ENCODE peak calls at places on chromosomes 3 and 15, in six cellular contexts. One of them, this sample, is unnamed.

GRCh38 chr15:28109626-28110415 is 10.7 kb upstream of the OCA2 start:
- DNase-seq in mesenchymal stem cell: no peak
- DNase-seq in trophoblast cell: no peak
- DNase-seq in neuronal stem cell: no peak
- DNase-seq in IMR-90: no peak
- DNase-seq in H1: no peak
- DNase-seq in this sample: peak

GRCh38 chr3:183123891-183124290 is 24.6 kb upstream of the MCCC1 start:
- DNase-seq in IMR-90: peak
- DNase-seq in H1: no peak
- DNase-seq in mesenchymal stem cell: peak
- DNase-seq in trophoblast cell: no peak
- DNase-seq in neuronal stem cell: no peak
- DNase-seq in this sample: no peak

GRCh38 chr3:66392966-66393485 is 107.8 kb downstream of the LRIG1 start:
- DNase-seq in trophoblast cell: no peak
- DNase-seq in IMR-90: no peak
- DNase-seq in neuronal stem cell: no peak
- DNase-seq in H1: no peak
- DNase-seq in mesenchymal stem cell: no peak
- DNase-seq in this sample: no peak

GRCh38 chr3:50133283-50133615 is 21.9 kb upstream of the SEMA3F start:
- DNase-seq in mesenchymal stem cell: no peak
- DNase-seq in H1: no peak
- DNase-seq in trophoblast cell: no peak
- DNase-seq in IMR-90: no peak
- DNase-seq in neuronal stem cell: no peak
- DNase-seq in this sample: no peak

GRCh38 chr3:188546835-188547670 is 393.1 kb downstream of the LPP start:
- DNase-seq in IMR-90: peak
- DNase-seq in H1: no peak
- DNase-seq in neuronal stem cell: no peak
- DNase-seq in trophoblast cell: no peak
- DNase-seq in mesenchymal stem cell: peak
- DNase-seq in this sample: no peak

GRCh38 chr3:178291555-178291954 is 244.7 kb upstream of the KCNMB2 start:
- DNase-seq in IMR-90: no peak
- DNase-seq in neuronal stem cell: no peak
- DNase-seq in trophoblast cell: no peak
- DNase-seq in mesenchymal stem cell: no peak
- DNase-seq in H1: no peak
- DNase-seq in this sample: no peak

GRCh38 chr15:39213385-39213840 is 367.5 kb upstream of the THBS1 start:
- DNase-seq in mesenchymal stem cell: peak
- DNase-seq in neuronal stem cell: peak
- DNase-seq in trophoblast cell: peak
- DNase-seq in IMR-90: peak
- DNase-seq in H1: peak
- DNase-seq in this sample: peak

GRCh38 chr15:78322243-78322642 is 17.9 kb upstream of the CRABP1 start:
- DNase-seq in H1: no peak
- DNase-seq in IMR-90: peak
- DNase-seq in neuronal stem cell: no peak
- DNase-seq in mesenchymal stem cell: peak
- DNase-seq in trophoblast cell: no peak
- DNase-seq in this sample: peak

GRCh38 chr15:73125219-73125618 is 73.0 kb downstream of the NEO1 start:
- DNase-seq in mesenchymal stem cell: peak
- DNase-seq in trophoblast cell: no peak
- DNase-seq in IMR-90: peak
- DNase-seq in neuronal stem cell: no peak
- DNase-seq in H1: no peak
- DNase-seq in this sample: no peak

GRCh38 chr3:10521772-10522441 is 16.5 kb upstream of the ATP2B2 start:
- DNase-seq in IMR-90: no peak
- DNase-seq in neuronal stem cell: no peak
- DNase-seq in mesenchymal stem cell: no peak
- DNase-seq in H1: no peak
- DNase-seq in trophoblast cell: no peak
- DNase-seq in this sample: no peak

GRCh38 chr3:190076601-190077444 is 43.9 kb downstream of the P3H2 start:
- DNase-seq in H1: peak
- DNase-seq in neuronal stem cell: peak
- DNase-seq in IMR-90: peak
- DNase-seq in mesenchymal stem cell: peak
- DNase-seq in trophoblast cell: peak
- DNase-seq in this sample: no peak

GRCh38 chr3:7382293-7383033 is 521.5 kb downstream of the GRM7 start:
- DNase-seq in IMR-90: no peak
- DNase-seq in trophoblast cell: no peak
- DNase-seq in H1: no peak
- DNase-seq in neuronal stem cell: no peak
- DNase-seq in mesenchymal stem cell: peak
- DNase-seq in this sample: no peak

GRCh38 chr15:78045189-78045588 is 32.3 kb downstream of the TBC1D2B start:
- DNase-seq in trophoblast cell: no peak
- DNase-seq in IMR-90: no peak
- DNase-seq in neuronal stem cell: no peak
- DNase-seq in H1: no peak
- DNase-seq in mesenchymal stem cell: peak
- DNase-seq in this sample: no peak

DNA sequence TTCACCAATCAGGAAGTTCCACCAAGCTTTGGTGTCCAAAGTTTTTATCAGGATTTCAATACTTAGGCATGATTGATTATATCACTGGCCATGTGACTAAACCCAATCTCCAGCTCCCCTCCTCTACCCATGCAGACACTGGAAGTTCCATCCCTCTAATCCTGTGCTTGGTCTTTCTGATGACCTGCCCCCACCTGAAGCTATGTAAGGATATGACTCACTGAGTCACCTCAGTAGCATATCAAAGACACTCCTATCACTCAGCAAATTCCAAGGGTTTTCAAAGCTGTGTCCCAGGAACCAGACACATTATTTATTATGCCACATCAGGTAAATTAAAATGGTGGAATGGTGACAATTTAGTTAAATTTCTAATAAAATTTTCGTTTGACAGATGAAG is 158.9 kb downstream of the TAFA4 start:
- DNase-seq in trophoblast cell: no peak
- DNase-seq in mesenchymal stem cell: no peak
- DNase-seq in IMR-90: no peak
- DNase-seq in H1: no peak
- DNase-seq in neuronal stem cell: no peak
- DNase-seq in this sample: no peak
- H4K91ac ChIP-seq in trophoblast cell: no peak
- H4K91ac ChIP-seq in mesenchymal stem cell: no peak
- H4K91ac ChIP-seq in IMR-90: no peak
- H4K91ac ChIP-seq in H1: no peak
- H4K91ac ChIP-seq in neuronal stem cell: no peak
- H4K91ac ChIP-seq in this sample: no peak

GRCh38 chr15:52527898-52528464 is 699 bp downstream of the MYO5A start:
- DNase-seq in H1: no peak
- DNase-seq in neuronal stem cell: peak
- DNase-seq in trophoblast cell: peak
- DNase-seq in IMR-90: peak
- DNase-seq in mesenchymal stem cell: peak
- DNase-seq in this sample: no peak

GRCh38 chr15:52529289-52529929 is 729 bp upstream of the MYO5A start:
- DNase-seq in trophoblast cell: no peak
- DNase-seq in H1: no peak
- DNase-seq in neuronal stem cell: peak
- DNase-seq in IMR-90: no peak
- DNase-seq in mesenchymal stem cell: no peak
- DNase-seq in this sample: peak

GRCh38 chr15:52529940-52530339 is 1.3 kb upstream of the MYO5A start:
- DNase-seq in mesenchymal stem cell: no peak
- DNase-seq in H1: no peak
- DNase-seq in IMR-90: no peak
- DNase-seq in trophoblast cell: peak
- DNase-seq in neuronal stem cell: peak
- DNase-seq in this sample: no peak

GRCh38 chr15:52527196-52527897 is 1.3 kb downstream of the MYO5A start:
- DNase-seq in H1: no peak
- DNase-seq in neuronal stem cell: no peak
- DNase-seq in trophoblast cell: no peak
- DNase-seq in mesenchymal stem cell: no peak
- DNase-seq in IMR-90: no peak
- DNase-seq in this sample: no peak

GRCh38 chr15:52528465-52529288 is at the start of gene MYO5A:
- DNase-seq in mesenchymal stem cell: peak
- DNase-seq in H1: peak
- DNase-seq in neuronal stem cell: peak
- DNase-seq in trophoblast cell: peak
- DNase-seq in IMR-90: peak
- DNase-seq in this sample: peak
- H3K4ac ChIP-seq in mesenchymal stem cell: peak
- H3K4ac ChIP-seq in H1: peak
- H3K4ac ChIP-seq in neuronal stem cell: no peak
- H3K4ac ChIP-seq in trophoblast cell: no peak
- H3K4ac ChIP-seq in IMR-90: peak
- H3K4ac ChIP-seq in this sample: no peak

DNA sequence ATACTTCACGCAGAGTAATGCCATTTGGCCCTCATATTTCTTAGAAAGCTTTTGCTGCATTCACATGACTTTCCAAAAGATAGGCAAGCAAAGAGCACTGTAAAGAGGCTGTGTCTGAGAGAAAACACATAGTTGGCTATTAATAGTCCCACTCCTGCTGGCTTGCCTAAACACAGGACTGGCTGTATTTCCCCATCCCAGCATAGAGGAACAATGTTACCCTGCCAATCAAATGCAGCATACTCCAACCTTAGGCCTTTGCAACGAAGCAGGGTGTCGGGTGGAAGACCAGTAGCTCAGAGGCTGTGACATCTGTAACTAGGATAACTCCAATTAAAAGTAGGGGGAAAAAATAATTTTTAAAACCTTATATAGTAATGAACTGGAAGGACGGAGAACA is 139.5 kb downstream of the TNIK start:
- DNase-seq in IMR-90: peak
- DNase-seq in trophoblast cell: no peak
- DNase-seq in neuronal stem cell: no peak
- DNase-seq in mesenchymal stem cell: peak
- DNase-seq in H1: no peak
- DNase-seq in this sample: no peak
- H4K91ac ChIP-seq in IMR-90: no peak
- H4K91ac ChIP-seq in trophoblast cell: no peak
- H4K91ac ChIP-seq in neuronal stem cell: no peak
- H4K91ac ChIP-seq in mesenchymal stem cell: no peak
- H4K91ac ChIP-seq in H1: no peak
- H4K91ac ChIP-seq in this sample: no peak

GRCh38 chr15:66292261-66293084 is 895 bp upstream of the DIS3L start:
- DNase-seq in trophoblast cell: no peak
- DNase-seq in neuronal stem cell: no peak
- DNase-seq in H1: no peak
- DNase-seq in IMR-90: no peak
- DNase-seq in mesenchymal stem cell: no peak
- DNase-seq in this sample: no peak
- H3K4ac ChIP-seq in trophoblast cell: no peak
- H3K4ac ChIP-seq in neuronal stem cell: no peak
- H3K4ac ChIP-seq in H1: no peak
- H3K4ac ChIP-seq in IMR-90: no peak
- H3K4ac ChIP-seq in mesenchymal stem cell: no peak
- H3K4ac ChIP-seq in this sample: no peak

GRCh38 chr3:196128172-196128843 is 46.4 kb upstream of the TFRC start:
- DNase-seq in neuronal stem cell: no peak
- DNase-seq in trophoblast cell: no peak
- DNase-seq in H1: no peak
- DNase-seq in IMR-90: no peak
- DNase-seq in mesenchymal stem cell: no peak
- DNase-seq in this sample: no peak

GRCh38 chr3:196127308-196128040 is 45.6 kb upstream of the TFRC start:
- DNase-seq in trophoblast cell: peak
- DNase-seq in mesenchymal stem cell: no peak
- DNase-seq in H1: no peak
- DNase-seq in IMR-90: no peak
- DNase-seq in neuronal stem cell: no peak
- DNase-seq in this sample: no peak

GRCh38 chr3:196134691-196135090 is 52.8 kb upstream of the TFRC start:
- DNase-seq in neuronal stem cell: no peak
- DNase-seq in IMR-90: no peak
- DNase-seq in trophoblast cell: no peak
- DNase-seq in mesenchymal stem cell: no peak
- DNase-seq in H1: no peak
- DNase-seq in this sample: no peak

GRCh38 chr3:196135693-196136639 is 54.1 kb upstream of the TFRC start:
- DNase-seq in H1: no peak
- DNase-seq in mesenchymal stem cell: no peak
- DNase-seq in IMR-90: no peak
- DNase-seq in neuronal stem cell: no peak
- DNase-seq in trophoblast cell: peak
- DNase-seq in this sample: no peak

DNA sequence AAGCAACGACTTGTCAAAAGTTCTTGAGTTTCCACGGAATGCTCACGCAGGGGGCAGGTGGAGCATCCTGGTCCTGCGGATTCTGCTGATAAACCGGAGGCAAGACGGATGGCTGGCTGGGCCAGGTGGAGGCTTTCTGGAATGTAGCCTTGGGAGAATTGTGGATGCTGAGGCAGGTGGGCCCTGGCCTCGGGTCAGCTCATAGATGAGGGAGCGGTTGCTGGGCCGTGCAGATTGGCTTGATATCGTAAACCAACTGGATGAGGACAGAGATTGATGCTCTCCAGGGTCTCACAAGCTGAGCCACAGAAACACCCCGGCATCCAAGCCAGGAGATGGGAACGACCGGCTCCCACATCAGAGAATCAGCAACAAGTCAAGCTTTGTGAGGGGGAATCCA is 50.0 kb upstream of the TFRC start:
- DNase-seq in mesenchymal stem cell: no peak
- DNase-seq in neuronal stem cell: no peak
- DNase-seq in trophoblast cell: no peak
- DNase-seq in IMR-90: no peak
- DNase-seq in H1: no peak
- DNase-seq in this sample: no peak
- H4K91ac ChIP-seq in mesenchymal stem cell: no peak
- H4K91ac ChIP-seq in neuronal stem cell: no peak
- H4K91ac ChIP-seq in trophoblast cell: no peak
- H4K91ac ChIP-seq in IMR-90: no peak
- H4K91ac ChIP-seq in H1: no peak
- H4K91ac ChIP-seq in this sample: no peak